ENCODE peak calls at places on chromosomes 5 and 9, in eight cellular contexts. T is NCI-H1417; N is BJ; K is GOT3; B is dorsolateral prefrontal cortex; X is stimulated activated CD8-positive, alpha-beta memory T cell treated with anti-CD3 and anti-CD28 coated beads, Interleukin-12 subunit alpha, Interleukin-12 subunit beta, amount 100 ng/mL, for 1 hour; P is RCC 7860; H is activated T-cell treated with anti-CD3 and anti-CD28 coated beads for 1 hour. S is an unnamed sample.

GRCh38 chr5:168765220-168766037 is 186.3 kb upstream of the PANK3 start:
- DNase-seq in T (no peak), N (no peak), K (peak; percentile 55), B (no peak), X (no peak), P (no peak), H (no peak), S (no peak)

GRCh38 chr5:175254155-175254554 is 189.8 kb downstream of the DRD1 start:
- DNase-seq in T (no peak), N (no peak), K (no peak), B (no peak), X (no peak), P (no peak), H (no peak), S (no peak)

GRCh38 chr5:175813943-175814630 is 57.3 kb upstream of the CPLX2 start:
- DNase-seq in T (no peak), N (no peak), K (no peak), B (no peak), X (no peak), P (no peak), H (no peak), S (no peak)

GRCh38 chr5:65811895-65812294 is 89.9 kb downstream of the NLN start:
- DNase-seq in T (no peak), N (no peak), K (no peak), B (no peak), X (no peak), P (no peak), H (no peak), S (no peak)

GRCh38 chr9:86783884-86784283 is 163.4 kb downstream of the GAS1 start:
- DNase-seq in T (no peak), N (peak; percentile 49), K (no peak), B (no peak), X (no peak), P (no peak), H (no peak), S (no peak)

GRCh38 chr5:148956632-148957385 is 106.1 kb downstream of the SH3TC2 start:
- DNase-seq in T (no peak), N (no peak), K (no peak), B (no peak), X (no peak), P (no peak), H (no peak), S (no peak)

GRCh38 chr9:132074736-132075135 is 4.9 kb downstream of the MED27 start:
- DNase-seq in T (no peak), N (no peak), K (no peak), B (no peak), X (no peak), P (no peak), H (no peak), S (no peak)

GRCh38 chr5:100537946-100538345 is 2.8 kb downstream of the FAM174A start:
- DNase-seq in T (no peak), N (no peak), K (no peak), B (no peak), X (no peak), P (no peak), H (no peak), S (no peak)

GRCh38 chr9:18362901-18363685 is 110.9 kb upstream of the ADAMTSL1 start:
- DNase-seq in T (no peak), N (peak; percentile 16), K (no peak), B (no peak), X (no peak), P (no peak), H (no peak), S (no peak)

GRCh38 chr9:129435996-129436676 is 184.8 kb downstream of the C9orf50 start:
- DNase-seq in T (peak; percentile 15), N (no peak), K (no peak), B (no peak), X (no peak), P (no peak), H (no peak), S (no peak)

S was measured in cardiac septum.